ENCODE peak calls at places on chromosomes 2 and 18, in five cellular contexts. C is fibroblast of lung, L is HepG2, H is HCT116, V is PC-3. U is an unnamed sample.

GRCh38 chr2:42764096-42764495 is at the start of gene OXER1:
- DNase-seq in C (no peak), L (no peak), H (no peak), V (no peak), U (no peak)

GRCh38 chr2:241271641-241272297 is 43.7 kb downstream of the HDLBP start:
- DNase-seq in C (peak; percentile 82), L (peak; percentile 76), H (peak; percentile 38), V (peak; percentile 77), U (peak; percentile 25)

GRCh38 chr18:13570856-13571495 is 155.4 kb downstream of the FAM210A start:
- DNase-seq in C (peak; percentile 68), L (no peak), H (no peak), V (no peak), U (no peak)

GRCh38 chr2:129296401-129297343 is 682.8 kb upstream of the RAB6C start:
- DNase-seq in C (peak; percentile 3), L (no peak), H (no peak), V (no peak), U (no peak)

GRCh38 chr18:27413495-27414401 is 228.6 kb upstream of the CHST9 start:
- DNase-seq in C (peak; percentile 89), L (no peak), H (no peak), V (peak; percentile 96), U (no peak)

GRCh38 chr2:241635756-241636155 is 1.2 kb downstream of the THAP4 start:
- DNase-seq in C (no peak), L (peak; percentile 28), H (no peak), V (no peak), U (no peak)

GRCh38 chr2:10787176-10787968 is 25.2 kb downstream of the PDIA6 start:
- DNase-seq in C (no peak), L (peak; percentile 27), H (no peak), V (no peak), U (peak; percentile 31)

GRCh38 chr2:109663721-109664120 is 49.6 kb downstream of the SOWAHC start:
- DNase-seq in C (peak; percentile 90), L (peak; percentile 52), H (no peak), V (peak; percentile 46), U (no peak)

GRCh38 chr2:217261452-217261851 is 401.6 kb upstream of the TNP1 start:
- DNase-seq in C (peak; percentile 89), L (no peak), H (no peak), V (no peak), U (no peak)

GRCh38 chr2:23900133-23900926 is 26.6 kb downstream of the ATAD2B start:
- DNase-seq in C (peak; percentile 60), L (no peak), H (peak; percentile 33), V (peak; percentile 75), U (peak; percentile 5)

GRCh38 chr2:120842456-120843439 is 107.1 kb downstream of the GLI2 start:
- DNase-seq in C (peak; percentile 52), L (no peak), H (no peak), V (no peak), U (no peak)

GRCh38 chr2:67486041-67486796 is 89.1 kb downstream of the ETAA1 start:
- DNase-seq in C (peak; percentile 50), L (no peak), H (no peak), V (peak; percentile 75), U (no peak)

GRCh38 chr2:36214682-36215081 is 140.9 kb upstream of the CRIM1 start:
- DNase-seq in C (no peak), L (no peak), H (no peak), V (no peak), U (peak; percentile 43)

GRCh38 chr2:239319261-239319661 is 81.6 kb downstream of the HDAC4 start:
- DNase-seq in C (no peak), L (no peak), H (no peak), V (peak; percentile 69), U (no peak)

GRCh38 chr2:238107525-238108422 is 7.6 kb downstream of the ESPNL start:
- DNase-seq in C (no peak), L (peak; percentile 81), H (no peak), V (peak; percentile 7), U (no peak)

GRCh38 chr2:157764386-157764785 is 111.7 kb downstream of the ACVR1 start:
- DNase-seq in C (no peak), L (no peak), H (no peak), V (no peak), U (no peak)

GRCh38 chr2:118752762-118753429 is 94.6 kb downstream of the EN1 start:
- DNase-seq in C (no peak), L (no peak), H (no peak), V (no peak), U (no peak)

GRCh38 chr2:217489145-217489960 is 513.4 kb downstream of the TNS1 start:
- DNase-seq in C (peak; percentile 80), L (no peak), H (no peak), V (peak; percentile 11), U (peak; percentile 31)

GRCh38 chr2:72154386-72154785 is 6.7 kb upstream of the CYP26B1 start:
- DNase-seq in C (no peak), L (no peak), H (no peak), V (no peak), U (no peak)

GRCh38 chr2:4715065-4715464 is 977.1 kb upstream of the SOX11 start:
- DNase-seq in C (no peak), L (no peak), H (no peak), V (no peak), U (peak; percentile 48)

GRCh38 chr2:110116033-110116710 is 550 bp upstream of the MALL start:
- DNase-seq in C (peak; percentile 79), L (no peak), H (peak; percentile 56), V (peak; percentile 71), U (peak; percentile 53)

GRCh38 chr2:26772064-26773001 is 8.2 kb downstream of the SLC35F6 start:
- DNase-seq in C (peak; percentile 24), L (peak; percentile 83), H (no peak), V (peak; percentile 41), U (no peak)

GRCh38 chr2:119808516-119809147 is 48.9 kb downstream of the PTPN4 start:
- DNase-seq in C (peak; percentile 51), L (no peak), H (no peak), V (peak; percentile 60), U (no peak)

GRCh38 chr2:215567504-215567903 is 131.6 kb upstream of the FN1 start:
- DNase-seq in C (no peak), L (no peak), H (no peak), V (no peak), U (no peak)

GRCh38 chr2:112183327-112184025 is 45.3 kb downstream of the FBLN7 start:
- DNase-seq in C (no peak), L (no peak), H (no peak), V (no peak), U (no peak)

GRCh38 chr2:112182581-112183034 is 44.4 kb downstream of the FBLN7 start:
- DNase-seq in C (no peak), L (no peak), H (no peak), V (no peak), U (peak; percentile 40)

GRCh38 chr2:112184121-112184520 is 45.9 kb downstream of the FBLN7 start:
- DNase-seq in C (no peak), L (no peak), H (no peak), V (no peak), U (no peak)

GRCh38 chr2:112185131-112185530 is 46.9 kb downstream of the FBLN7 start:
- DNase-seq in C (no peak), L (no peak), H (no peak), V (no peak), U (no peak)

GRCh38 chr2:112181571-112182290 is 43.5 kb downstream of the FBLN7 start:
- DNase-seq in C (no peak), L (no peak), H (no peak), V (no peak), U (no peak)
- TF ChIP-seq EZH2 in C (no peak), L (no peak), H (no peak), V (no peak), U (no peak)

GRCh38 chr18:73244411-73244810 is 376.6 kb upstream of the NETO1 start:
- DNase-seq in C (peak; percentile 40), L (no peak), H (no peak), V (no peak), U (no peak)
- TF ChIP-seq CTCF in C (no peak), L (no peak), H (no peak), V (no peak), U (no peak)

DNA sequence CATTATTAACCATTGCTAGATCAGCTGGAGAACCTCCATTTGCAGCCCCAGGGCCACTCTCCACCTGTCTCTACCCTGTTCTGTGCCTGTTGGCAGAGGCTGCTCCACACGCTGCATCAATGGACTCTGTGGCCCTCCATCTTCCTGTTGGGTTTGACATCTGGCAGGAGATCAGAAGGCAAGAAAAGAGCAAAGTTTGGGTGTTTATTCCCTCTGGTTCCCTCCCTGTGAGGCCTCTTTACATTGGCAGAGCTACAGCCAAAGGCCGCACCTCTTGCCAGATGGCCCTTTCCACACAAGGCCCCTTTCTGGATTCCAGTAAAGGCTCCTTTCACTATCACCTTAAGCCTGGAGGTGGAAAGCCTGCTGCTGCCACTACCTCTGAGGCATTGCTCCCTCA is 110.9 kb upstream of the RND3 start:
- DNase-seq in C (no peak), L (no peak), H (no peak), V (no peak), U (no peak)
- H3K9ac ChIP-seq in C (no peak overlapping the region), L (no peak overlapping the region), H (no peak overlapping the region), V (no peak overlapping the region), U (no peak overlapping the region)

GRCh38 chr2:85133751-85134254 is 611 bp downstream of the TCF7L1 start:
- DNase-seq in C (peak; percentile 42), L (no peak), H (no peak), V (peak; percentile 51), U (no peak)

GRCh38 chr2:85132392-85132791 is 800 bp upstream of the TCF7L1 start:
- DNase-seq in C (peak; percentile 58), L (no peak), H (no peak), V (peak; percentile 20), U (peak; percentile 53)

GRCh38 chr2:85132834-85133637 is at the start of gene TCF7L1:
- DNase-seq in C (peak; percentile 91), L (peak; percentile 35), H (peak; percentile 70), V (peak; percentile 78), U (peak; percentile 96)

GRCh38 chr2:85135066-85135914 is 2.1 kb downstream of the TCF7L1 start:
- DNase-seq in C (no peak), L (no peak), H (no peak), V (no peak), U (peak; percentile 90)

GRCh38 chr2:85134255-85135065 is 1.3 kb downstream of the TCF7L1 start:
- DNase-seq in C (peak; percentile 56), L (no peak), H (no peak), V (peak; percentile 28), U (peak; percentile 66)
- TF ChIP-seq EZH2 in C (no peak), L (peak; percentile 88), H (no peak), V (no peak), U (no peak)

GRCh38 chr2:99154643-99155536 is at the start of the genes LIPT1 and TSGA10:
- DNase-seq in C (peak; percentile 91), L (peak; percentile 93), H (peak; percentile 82), V (peak; percentile 89), U (peak; percentile 90)
- TF ChIP-seq CTCF in C (no peak), L (peak; percentile 54), H (peak; percentile 7), V (peak; percentile 43), U (peak; percentile 35)

GRCh38 chr18:9916814-9917213 is 3.0 kb downstream of the VAPA start:
- DNase-seq in C (no peak), L (no peak), H (no peak), V (no peak), U (no peak)
- H3K9ac ChIP-seq in C (no peak overlapping the region), L (no peak overlapping the region), H (peak overlapping the region; percentile 85), V (peak overlapping the region; percentile 97), U (no peak overlapping the region)

GRCh38 chr2:176066645-176067586 is 16.8 kb downstream of the EVX2 start:
- DNase-seq in C (no peak), L (no peak), H (no peak), V (no peak), U (peak; percentile 57)
- TF ChIP-seq EZH2 in C (no peak), L (no peak), H (no peak), V (no peak), U (peak; percentile 89)